ENCODE peak calls at places on chromosomes 1 and 21, in eight cellular contexts. C is GM12865; Z is T47D; G is activated T-helper 1 cell treated with anti-CD3 and anti-CD28 coated beads, Interleukin-12 subunit alpha, Interleukin-12 subunit beta, Interleukin-2, Interleukin-4 antibody, amounts not matched to agents 30 ng/mL and 10 ng/mL and 1 ng/mL, durations not matched to agents 14 hours and 24 hours and 36 hours; A is thoracic aorta; D is heart left ventricle; V is HT1080; Q is GM12864. E is an unnamed sample.

GRCh38 chr1:69436151-69436550 is 131.6 kb upstream of the LRRC7 start:
- DNase-seq in C (no peak), Z (no peak), G (no peak), A (no peak), D (no peak), V (no peak), Q (no peak), E (no peak)

GRCh38 chr1:66533804-66534745 is at the start of gene SGIP1:
- DNase-seq in C (peak), Z (no peak), G (no peak), A (peak), D (peak), V (no peak), Q (no peak), E (peak)

GRCh38 chr21:46031484-46031883 is 49.9 kb downstream of the COL6A1 start:
- DNase-seq in C (no peak), Z (no peak), G (no peak), A (no peak), D (no peak), V (peak), Q (no peak), E (no peak)

GRCh38 chr1:230785643-230786405 is 38.6 kb downstream of the CAPN9 start:
- DNase-seq in C (no peak), Z (no peak), G (no peak), A (no peak), D (no peak), V (no peak), Q (no peak), E (no peak)

GRCh38 chr21:16634522-16634914 is 878.3 kb upstream of the CXADR start:
- DNase-seq in C (no peak), Z (peak), G (no peak), A (no peak), D (no peak), V (no peak), Q (no peak), E (peak)

GRCh38 chr1:18633428-18634155 is 2.9 kb downstream of the PAX7 start:
- DNase-seq in C (no peak), Z (no peak), G (no peak), A (no peak), D (no peak), V (no peak), Q (no peak), E (no peak)

GRCh38 chr1:194289569-194290266 is 1103.3 kb upstream of the B3GALT2 start:
- DNase-seq in C (peak), Z (no peak), G (peak), A (no peak), D (no peak), V (no peak), Q (peak), E (no peak)

GRCh38 chr1:162210171-162210570 is 140.7 kb downstream of the NOS1AP start:
- DNase-seq in C (no peak), Z (no peak), G (no peak), A (no peak), D (no peak), V (peak), Q (no peak), E (no peak)

GRCh38 chr1:166906647-166907046 is 30.6 kb upstream of the TADA1 start:
- DNase-seq in C (no peak), Z (no peak), G (no peak), A (no peak), D (no peak), V (no peak), Q (no peak), E (no peak)

GRCh38 chr1:203219934-203220333 is 9.5 kb downstream of the CHIT1 start:
- DNase-seq in C (no peak), Z (peak), G (no peak), A (no peak), D (no peak), V (no peak), Q (no peak), E (no peak)

E was measured in NCI-H2227 treated with DMSO at 0.1 percent for 48 hours.